ENCODE peak calls at places on chromosomes 16 and 17, in eight cellular contexts. One of them, this sample, is unnamed.
A peak's percentile ranks its signal among the peaks of the same experiment; 100 is the strongest.

GRCh38 chr17:73835605-73836004 is 191.4 kb upstream of the SDK2 start:
- DNase-seq in transverse colon: no peak
- DNase-seq in heart left ventricle: no peak
- DNase-seq in heart right ventricle: no peak
- DNase-seq in psoas muscle: no peak
- DNase-seq in lung: no peak
- DNase-seq in Peyer's patch: no peak
- DNase-seq in K562: no peak
- DNase-seq in this sample: no peak

GRCh38 chr16:49337814-49338350 is 35.7 kb upstream of the C16orf78 start:
- DNase-seq in heart left ventricle: no peak
- DNase-seq in transverse colon: no peak
- DNase-seq in Peyer's patch: no peak
- DNase-seq in psoas muscle: no peak
- DNase-seq in K562: no peak
- DNase-seq in lung: no peak
- DNase-seq in heart right ventricle: no peak
- DNase-seq in this sample: no peak

GRCh38 chr17:75105269-75106080 is 4.3 kb upstream of the ARMC7 start:
- DNase-seq in lung: peak; percentile 82
- DNase-seq in K562: peak; percentile 69
- DNase-seq in Peyer's patch: peak; percentile 80
- DNase-seq in heart left ventricle: no peak
- DNase-seq in transverse colon: peak; percentile 77
- DNase-seq in psoas muscle: peak; percentile 46
- DNase-seq in heart right ventricle: no peak
- DNase-seq in this sample: peak; percentile 81

GRCh38 chr16:47045459-47045858 is 72.0 kb upstream of the DNAJA2 start:
- DNase-seq in transverse colon: no peak
- DNase-seq in heart right ventricle: no peak
- DNase-seq in K562: no peak
- DNase-seq in heart left ventricle: no peak
- DNase-seq in Peyer's patch: no peak
- DNase-seq in lung: no peak
- DNase-seq in psoas muscle: no peak
- DNase-seq in this sample: no peak

GRCh38 chr17:70499067-70499786 is 329.9 kb downstream of the KCNJ2 start:
- DNase-seq in Peyer's patch: no peak
- DNase-seq in lung: no peak
- DNase-seq in heart right ventricle: no peak
- DNase-seq in K562: no peak
- DNase-seq in transverse colon: no peak
- DNase-seq in heart left ventricle: no peak
- DNase-seq in psoas muscle: no peak
- DNase-seq in this sample: no peak

GRCh38 chr16:47777191-47777590 is 316.1 kb downstream of the PHKB start:
- DNase-seq in psoas muscle: no peak
- DNase-seq in transverse colon: no peak
- DNase-seq in Peyer's patch: no peak
- DNase-seq in heart left ventricle: no peak
- DNase-seq in heart right ventricle: no peak
- DNase-seq in lung: no peak
- DNase-seq in K562: no peak
- DNase-seq in this sample: no peak

GRCh38 chr17:79669861-79670260 is 59.0 kb upstream of the RBFOX3 start:
- DNase-seq in psoas muscle: no peak
- DNase-seq in lung: no peak
- DNase-seq in transverse colon: no peak
- DNase-seq in heart right ventricle: no peak
- DNase-seq in heart left ventricle: no peak
- DNase-seq in K562: no peak
- DNase-seq in Peyer's patch: peak; percentile 23
- DNase-seq in this sample: no peak

GRCh38 chr17:61981323-61981722 is 53.5 kb upstream of the INTS2 start:
- DNase-seq in psoas muscle: no peak
- DNase-seq in transverse colon: no peak
- DNase-seq in heart left ventricle: no peak
- DNase-seq in Peyer's patch: no peak
- DNase-seq in lung: no peak
- DNase-seq in K562: no peak
- DNase-seq in heart right ventricle: no peak
- DNase-seq in this sample: no peak

GRCh38 chr16:46871587-46871986 is 12.6 kb upstream of the GPT2 start:
- DNase-seq in heart right ventricle: no peak
- DNase-seq in Peyer's patch: no peak
- DNase-seq in psoas muscle: no peak
- DNase-seq in lung: no peak
- DNase-seq in K562: no peak
- DNase-seq in transverse colon: no peak
- DNase-seq in heart left ventricle: no peak
- DNase-seq in this sample: no peak

GRCh38 chr16:9567674-9568073 is 476.2 kb downstream of the HAPSTR1 start:
- DNase-seq in lung: no peak
- DNase-seq in transverse colon: no peak
- DNase-seq in K562: no peak
- DNase-seq in Peyer's patch: no peak
- DNase-seq in psoas muscle: no peak
- DNase-seq in heart right ventricle: no peak
- DNase-seq in heart left ventricle: no peak
- DNase-seq in this sample: no peak

GRCh38 chr17:32496348-32497078 is 9.7 kb downstream of the CDK5R1 start:
- DNase-seq in heart right ventricle: no peak
- DNase-seq in heart left ventricle: peak; percentile 51
- DNase-seq in transverse colon: no peak
- DNase-seq in Peyer's patch: peak; percentile 39
- DNase-seq in K562: no peak
- DNase-seq in lung: no peak
- DNase-seq in psoas muscle: peak; percentile 51
- DNase-seq in this sample: no peak

GRCh38 chr16:50121721-50122445 is 31.2 kb upstream of the TENT4B start:
- DNase-seq in transverse colon: no peak
- DNase-seq in heart right ventricle: no peak
- DNase-seq in lung: no peak
- DNase-seq in K562: no peak
- DNase-seq in Peyer's patch: no peak
- DNase-seq in heart left ventricle: no peak
- DNase-seq in psoas muscle: no peak
- DNase-seq in this sample: no peak

GRCh38 chr16:72952404-72953301 is 95.3 kb downstream of the ZFHX3 start:
- DNase-seq in heart left ventricle: no peak
- DNase-seq in K562: no peak
- DNase-seq in transverse colon: no peak
- DNase-seq in Peyer's patch: no peak
- DNase-seq in psoas muscle: no peak
- DNase-seq in heart right ventricle: no peak
- DNase-seq in lung: no peak
- DNase-seq in this sample: no peak

GRCh38 chr17:82105882-82106696 is 8.1 kb upstream of the FASN start:
- DNase-seq in lung: peak; percentile 81
- DNase-seq in K562: peak; percentile 56
- DNase-seq in Peyer's patch: peak; percentile 78
- DNase-seq in heart right ventricle: peak; percentile 35
- DNase-seq in psoas muscle: peak; percentile 47
- DNase-seq in transverse colon: peak; percentile 78
- DNase-seq in heart left ventricle: no peak
- DNase-seq in this sample: peak; percentile 84

GRCh38 chr16:17413508-17413907 is 57.3 kb downstream of the XYLT1 start:
- DNase-seq in heart right ventricle: no peak
- DNase-seq in transverse colon: no peak
- DNase-seq in lung: no peak
- DNase-seq in psoas muscle: no peak
- DNase-seq in Peyer's patch: no peak
- DNase-seq in heart left ventricle: no peak
- DNase-seq in K562: no peak
- DNase-seq in this sample: no peak

GRCh38 chr17:58317421-58318064 is 11.1 kb downstream of the TSPOAP1 start:
- DNase-seq in heart right ventricle: no peak
- DNase-seq in psoas muscle: no peak
- DNase-seq in heart left ventricle: no peak
- DNase-seq in transverse colon: peak; percentile 69
- DNase-seq in Peyer's patch: peak; percentile 62
- DNase-seq in K562: peak; percentile 59
- DNase-seq in lung: no peak
- DNase-seq in this sample: no peak

GRCh38 chr17:82098939-82099765 is 1.1 kb upstream of the FASN start:
- DNase-seq in heart right ventricle: no peak
- DNase-seq in K562: no peak
- DNase-seq in transverse colon: peak; percentile 44
- DNase-seq in psoas muscle: no peak
- DNase-seq in heart left ventricle: no peak
- DNase-seq in Peyer's patch: no peak
- DNase-seq in lung: no peak
- DNase-seq in this sample: peak; percentile 76

GRCh38 chr16:72536673-72537435 is 364.9 kb upstream of the PMFBP1 start:
- DNase-seq in K562: no peak
- DNase-seq in Peyer's patch: no peak
- DNase-seq in lung: no peak
- DNase-seq in heart right ventricle: no peak
- DNase-seq in psoas muscle: no peak
- DNase-seq in heart left ventricle: no peak
- DNase-seq in transverse colon: no peak
- DNase-seq in this sample: no peak

DNA sequence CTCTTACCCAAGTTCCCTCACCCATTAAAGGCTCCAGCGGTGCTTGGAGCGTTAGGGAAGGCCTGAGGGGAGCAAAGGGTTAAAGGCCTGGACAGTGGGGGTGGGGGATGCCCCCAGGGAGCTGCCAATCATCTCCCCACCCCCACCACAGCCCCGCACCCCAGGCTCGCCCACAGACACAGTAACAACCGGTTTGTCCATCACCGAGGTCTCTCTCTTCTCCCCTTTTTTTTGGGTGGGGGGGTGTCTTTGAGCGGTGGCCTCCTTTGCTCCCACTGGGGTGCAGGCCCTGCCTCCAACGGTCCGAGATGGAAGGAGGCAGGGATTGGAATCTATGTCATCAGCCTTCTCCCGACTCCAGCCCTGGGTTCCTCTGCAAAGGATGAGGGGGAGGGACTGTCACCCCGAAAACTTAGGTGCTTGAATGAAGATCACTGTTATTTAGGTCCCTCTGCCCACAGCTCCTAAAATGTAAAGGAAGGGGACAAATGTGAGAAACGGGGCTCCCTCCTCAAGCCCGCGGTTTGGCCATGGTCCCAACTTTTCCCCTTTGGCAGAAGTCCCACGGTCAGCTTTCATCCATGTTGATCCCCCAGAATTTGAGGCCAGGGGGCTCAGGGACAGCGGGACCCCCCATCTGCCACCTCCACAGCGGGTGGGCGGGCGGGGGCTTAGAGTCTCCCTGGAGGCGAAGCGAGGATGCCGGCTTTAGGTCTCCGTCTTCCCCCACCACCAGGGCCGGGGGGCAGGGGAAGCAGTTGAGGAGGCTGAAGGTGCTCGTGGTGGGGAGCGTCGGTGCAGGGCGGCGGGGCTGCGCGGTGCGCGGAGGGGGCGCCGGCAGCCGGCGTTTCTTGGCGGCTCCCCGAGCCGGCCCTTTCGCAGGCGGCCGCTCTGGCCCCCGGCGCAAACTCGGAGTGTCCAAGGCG is 1.7 kb downstream of the EPOP start:
- DNase-seq in heart right ventricle: no peak
- DNase-seq in psoas muscle: no peak
- DNase-seq in heart left ventricle: no peak
- DNase-seq in K562: no peak
- DNase-seq in lung: no peak
- DNase-seq in Peyer's patch: no peak
- DNase-seq in transverse colon: no peak
- DNase-seq in this sample: no peak
- H3K4me3 ChIP-seq in heart right ventricle: peak overlapping the region; percentile 65
- H3K4me3 ChIP-seq in psoas muscle: peak overlapping the region; percentile 74
- H3K4me3 ChIP-seq in heart left ventricle: peak overlapping the region; percentile 63
- H3K4me3 ChIP-seq in K562: no peak overlapping the region
- H3K4me3 ChIP-seq in lung: no peak overlapping the region
- H3K4me3 ChIP-seq in Peyer's patch: peak overlapping the region; percentile 63
- H3K4me3 ChIP-seq in transverse colon: peak overlapping the region; percentile 65
- H3K4me3 ChIP-seq in this sample: no peak overlapping the region

DNA sequence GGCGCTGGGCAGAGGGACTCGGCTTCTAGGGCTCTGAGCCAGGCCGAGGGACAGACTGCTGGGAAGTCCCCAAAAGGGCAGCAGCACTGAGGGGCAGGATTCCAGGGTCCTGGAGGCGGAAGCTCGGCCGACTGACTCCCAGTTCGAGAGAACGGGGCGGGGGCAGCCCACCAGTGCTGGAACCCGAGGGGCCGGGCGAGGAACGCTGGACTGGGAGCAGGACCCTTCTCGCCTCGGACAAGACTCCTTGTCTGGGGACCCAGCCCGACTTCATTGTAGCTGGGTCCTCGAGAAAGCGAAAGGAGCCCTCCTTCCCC is 250 bp upstream of the CAMTA2 start:
- DNase-seq in heart right ventricle: no peak
- DNase-seq in heart left ventricle: no peak
- DNase-seq in Peyer's patch: no peak
- DNase-seq in lung: no peak
- DNase-seq in transverse colon: no peak
- DNase-seq in psoas muscle: no peak
- DNase-seq in K562: no peak
- DNase-seq in this sample: no peak
- TF ChIP-seq CTCF in heart right ventricle: no peak
- TF ChIP-seq CTCF in heart left ventricle: no peak
- TF ChIP-seq CTCF in Peyer's patch: no peak
- TF ChIP-seq CTCF in lung: no peak
- TF ChIP-seq CTCF in transverse colon: no peak
- TF ChIP-seq CTCF in psoas muscle: no peak
- TF ChIP-seq CTCF in K562: no peak
- TF ChIP-seq CTCF in this sample: no peak

GRCh38 chr17:17563530-17563929 is 28.0 kb downstream of the PEMT start:
- DNase-seq in Peyer's patch: peak; percentile 66
- DNase-seq in K562: no peak
- DNase-seq in heart left ventricle: no peak
- DNase-seq in lung: no peak
- DNase-seq in transverse colon: peak; percentile 31
- DNase-seq in psoas muscle: no peak
- DNase-seq in heart right ventricle: no peak
- DNase-seq in this sample: no peak
- H3K4me1 ChIP-seq in Peyer's patch: no peaks in the 10 kb centered on the region
- H3K4me1 ChIP-seq in K562: no peaks in the 10 kb centered on the region
- H3K4me1 ChIP-seq in heart left ventricle: peaks cover 6% of the 10 kb centered on the region
- H3K4me1 ChIP-seq in lung: peaks cover 35% of the 10 kb centered on the region
- H3K4me1 ChIP-seq in transverse colon: peaks cover 20% of the 10 kb centered on the region
- H3K4me1 ChIP-seq in psoas muscle: peaks cover 38% of the 10 kb centered on the region
- H3K4me1 ChIP-seq in heart right ventricle: peaks cover 28% of the 10 kb centered on the region
- H3K4me1 ChIP-seq in this sample: peaks cover 17% of the 10 kb centered on the region

DNA sequence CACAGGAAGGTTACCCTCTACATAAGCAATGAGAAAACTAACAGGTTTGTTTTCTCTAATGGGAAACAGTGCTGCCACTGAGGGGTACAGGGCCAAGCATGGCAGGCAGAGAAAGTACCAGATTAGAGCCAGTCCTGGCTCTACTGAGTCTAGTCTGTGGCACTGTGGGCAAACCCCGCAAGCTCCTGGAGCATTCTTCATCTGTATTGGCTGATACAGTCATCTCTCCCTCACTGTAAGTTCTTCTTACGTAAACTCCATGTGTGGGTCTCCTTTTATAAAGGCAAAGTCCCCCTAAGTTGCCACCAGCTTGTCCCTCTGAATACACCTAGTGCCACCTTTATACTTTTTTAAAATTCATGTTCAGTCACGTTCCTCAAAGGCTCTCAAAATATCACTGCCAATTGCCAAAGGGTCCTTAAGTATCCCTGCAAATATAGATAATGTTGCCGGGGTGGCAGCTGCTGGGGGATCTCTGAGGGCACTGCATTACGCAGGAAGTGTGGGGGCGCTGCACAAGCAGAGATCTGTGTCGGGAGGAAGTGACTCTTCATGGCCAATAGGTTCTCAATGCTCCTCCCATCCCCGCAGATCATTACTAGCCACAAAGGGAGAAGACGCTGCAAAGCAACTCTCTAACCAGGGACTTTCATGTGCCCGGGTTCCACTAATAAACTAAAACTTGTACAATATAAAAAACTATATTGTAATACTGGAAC is 18.8 kb downstream of the XPO6 start:
- DNase-seq in Peyer's patch: no peak
- DNase-seq in transverse colon: peak; percentile 65
- DNase-seq in lung: no peak
- DNase-seq in heart right ventricle: no peak
- DNase-seq in psoas muscle: no peak
- DNase-seq in heart left ventricle: no peak
- DNase-seq in K562: no peak
- DNase-seq in this sample: peak; percentile 43
- H3K4me3 ChIP-seq in Peyer's patch: no peak overlapping the region
- H3K4me3 ChIP-seq in transverse colon: no peak overlapping the region
- H3K4me3 ChIP-seq in lung: no peak overlapping the region
- H3K4me3 ChIP-seq in heart right ventricle: no peak overlapping the region
- H3K4me3 ChIP-seq in psoas muscle: no peak overlapping the region
- H3K4me3 ChIP-seq in heart left ventricle: no peak overlapping the region
- H3K4me3 ChIP-seq in K562: no peak overlapping the region
- H3K4me3 ChIP-seq in this sample: no peak overlapping the region